ENCODE peak calls at places on chromosomes 4 and X, in four cellular contexts. D is GM12878, I is IMR-90, X is K562. N is an unnamed sample.

GRCh38 chr4:137648531-137648930 is 116.2 kb upstream of the PCDH18 start:
- DNase-seq in I (no peak), X (no peak), D (no peak), N (no peak)

GRCh38 chr4:98609946-98610345 is 48.5 kb downstream of the TSPAN5 start:
- DNase-seq in X (no peak), I (peak), D (no peak), N (no peak)

GRCh38 chrX:11665144-11666040 is at the start of gene ARHGAP6:
- DNase-seq in X (no peak), D (no peak), I (peak), N (peak)

GRCh38 chrX:81168391-81168790 is 33.3 kb downstream of the HMGN5 start:
- DNase-seq in I (no peak), X (no peak), D (no peak), N (no peak)

GRCh38 chr4:154417358-154417673 is 74.3 kb downstream of the DCHS2 start:
- DNase-seq in D (no peak), I (no peak), X (no peak), N (no peak)

GRCh38 chr4:159435561-159436023 is 332.7 kb downstream of the RAPGEF2 start:
- DNase-seq in I (no peak), X (no peak), D (peak), N (no peak)

GRCh38 chrX:65871671-65872311 is 168.1 kb downstream of the VSIG4 start:
- DNase-seq in D (peak), X (peak), I (no peak), N (peak)

GRCh38 chrX:11462648-11463047 is 169.4 kb downstream of the AMELX start:
- DNase-seq in I (no peak), X (no peak), D (no peak), N (no peak)

GRCh38 chrX:102950908-102951866 is 14.1 kb downstream of the RAB40AL start:
- DNase-seq in X (peak), D (no peak), I (peak), N (peak)

GRCh38 chr4:5824635-5825034 is 68.3 kb downstream of the CRMP1 start:
- DNase-seq in D (no peak), X (peak), I (peak), N (peak)

GRCh38 chrX:20015945-20016617 is 25.2 kb upstream of the BCLAF3 start:
- DNase-seq in I (no peak), X (no peak), D (no peak), N (no peak)

GRCh38 chrX:115906276-115906675 is 264.3 kb upstream of the AGTR2 start:
- DNase-seq in I (no peak), X (no peak), D (no peak), N (no peak)

GRCh38 chrX:14927391-14927790 is 54.2 kb downstream of the MOSPD2 start:
- DNase-seq in I (peak), X (no peak), D (no peak), N (no peak)

GRCh38 chr4:6134612-6135220 is 65.6 kb downstream of the JAKMIP1 start:
- DNase-seq in I (no peak), X (peak), D (peak), N (peak)

GRCh38 chrX:123184858-123185251 is 777 bp downstream of the GRIA3 start:
- DNase-seq in D (no peak), I (no peak), X (no peak), N (no peak)

DNA sequence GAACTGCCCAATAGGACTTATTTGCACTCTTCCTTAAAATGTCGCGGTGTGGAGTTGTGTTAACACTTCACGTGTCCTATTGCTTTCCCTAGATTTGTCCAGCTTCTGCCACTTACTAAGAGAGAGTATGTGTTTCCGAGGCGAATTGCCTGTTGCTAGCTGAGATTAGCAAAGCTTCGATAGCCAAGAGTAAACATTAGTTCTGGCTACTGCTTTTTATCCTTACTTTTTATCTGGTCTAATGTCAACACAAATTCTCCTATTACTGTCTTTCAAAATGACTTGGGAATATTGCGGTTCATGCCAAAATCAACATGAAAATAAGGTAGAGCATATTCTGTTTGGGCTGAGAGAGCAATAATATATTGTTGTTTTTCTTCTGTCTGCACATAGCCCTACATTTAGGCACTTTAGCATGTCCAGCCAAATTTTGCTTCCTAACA is 90.4 kb upstream of the VEGFC start:
- DNase-seq in I (peak), X (no peak), D (no peak), N (peak)
- TF ChIP-seq ELK1 in I (no peak), X (no peak), D (no peak), N (no peak)

GRCh38 chr4:88447339-88447738 is 9.6 kb upstream of the HERC5 start:
- DNase-seq in D (no peak), X (no peak), I (no peak), N (no peak)
- TF ChIP-seq ELK1 in D (no peak), X (no peak), I (no peak), N (no peak)

GRCh38 chrX:2376166-2376565 is 124.6 kb downstream of the DHRSX start:
- DNase-seq in I (no peak), X (no peak), D (no peak), N (no peak)
- TF ChIP-seq ELK1 in I (no peak), X (no peak), D (no peak), N (no peak)

GRCh38 chr4:177190995-177191568 is 118.6 kb upstream of the NEIL3 start:
- DNase-seq in I (peak), D (no peak), X (no peak), N (peak)
- TF ChIP-seq ELK1 in I (no peak), D (no peak), X (no peak), N (no peak)

DNA sequence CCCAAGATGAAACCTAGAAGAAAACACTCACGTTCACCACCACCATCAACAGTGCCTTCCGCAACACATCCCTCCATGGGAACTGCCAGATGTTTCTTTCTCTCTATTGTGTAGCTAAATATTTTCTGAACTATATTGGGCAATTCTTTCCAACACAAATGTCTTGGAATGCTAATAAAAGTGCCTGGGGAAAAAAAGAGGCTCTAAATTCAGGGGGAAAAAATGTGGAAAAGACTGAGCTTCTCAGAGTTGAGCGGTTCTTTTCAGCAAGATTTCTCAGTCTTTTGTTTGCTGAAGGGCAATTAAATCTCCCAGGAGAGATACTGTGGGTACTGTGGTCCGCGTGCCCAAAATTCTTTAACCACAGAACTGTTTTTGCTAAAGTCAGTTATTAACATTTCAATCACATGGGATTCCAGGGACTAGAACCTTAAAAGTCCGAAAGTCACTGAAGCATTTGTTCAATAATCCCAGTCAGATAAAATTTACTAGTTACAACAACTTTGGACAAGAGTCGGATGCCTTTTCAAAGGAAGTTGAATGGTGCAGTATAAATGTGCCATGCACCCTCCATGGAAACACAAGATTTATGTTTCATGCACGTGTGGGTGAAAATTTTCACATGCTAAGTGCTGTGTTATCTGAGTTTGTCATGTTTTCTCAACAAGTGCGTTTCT is 52.0 kb upstream of the DHRSX start:
- DNase-seq in D (no peak), I (no peak), X (no peak), N (peak)
- TF ChIP-seq ELK1 in D (no peak), I (no peak), X (no peak), N (no peak)

GRCh38 chr4:14862881-14863280 is 139.4 kb upstream of the CPEB2 start:
- DNase-seq in D (no peak), X (peak), I (no peak), N (no peak)
- TF ChIP-seq ELK1 in D (no peak), X (no peak), I (no peak), N (no peak)

GRCh38 chr4:2075171-2075986 is 16.3 kb downstream of the NAT8L start:
- DNase-seq in X (no peak), I (no peak), D (no peak), N (no peak)
- TF ChIP-seq ELK1 in X (no peak), I (no peak), D (no peak), N (no peak)

GRCh38 chr4:66949424-66949823 is 595.9 kb downstream of the CENPC start:
- DNase-seq in D (no peak), I (no peak), X (no peak), N (no peak)
- TF ChIP-seq ELK1 in D (no peak), I (no peak), X (no peak), N (no peak)